ENCODE peak calls at places on chromosome 22, in four cellular contexts. L, C, U and S are unnamed samples.

GRCh38 chr22:46036558-46037408 is 59.8 kb upstream of the WNT7B start:
- DNase-seq in C (peak), U (no peak), L (peak), S (peak)

GRCh38 chr22:37892566-37893338 is 13.3 kb upstream of the MICALL1 start:
- DNase-seq in C (no peak), L (no peak), U (no peak), S (no peak)

GRCh38 chr22:50403701-50404101 is 60.6 kb downstream of the PPP6R2 start:
- DNase-seq in L (no peak), U (no peak), C (no peak), S (no peak)

GRCh38 chr22:26547426-26547825 is 35.2 kb upstream of the TFIP11 start:
- DNase-seq in U (no peak), C (no peak), L (no peak), S (no peak)

GRCh38 chr22:23128269-23129108 is 13.3 kb downstream of the RSPH14 start:
- DNase-seq in L (peak), U (no peak), C (peak), S (peak)

GRCh38 chr22:17486313-17486712 is 77.0 kb upstream of the SLC25A18 start:
- DNase-seq in U (no peak), L (peak), C (peak), S (no peak)

GRCh38 chr22:50665212-50665611 is 7.4 kb upstream of the SHANK3 start:
- DNase-seq in C (no peak), U (no peak), L (no peak), S (no peak)

GRCh38 chr22:35039625-35040024 is 26.3 kb upstream of the ISX start:
- DNase-seq in C (no peak), L (no peak), U (no peak), S (no peak)

GRCh38 chr22:20998411-20999336 is 3.2 kb downstream of the THAP7 start:
- DNase-seq in U (no peak), C (peak), L (no peak), S (no peak)

GRCh38 chr22:31104869-31105268 is 2.5 kb downstream of the SELENOM start:
- DNase-seq in L (no peak), C (no peak), U (no peak), S (peak)

GRCh38 chr22:46113910-46114517 is 36.3 kb upstream of the PPARA start:
- DNase-seq in L (no peak), U (no peak), C (no peak), S (no peak)

GRCh38 chr22:27192135-27192900 is 534.9 kb downstream of the MIAT start:
- DNase-seq in C (no peak), U (no peak), L (no peak), S (no peak)

GRCh38 chr22:37675930-37676571 is 615 bp downstream of the LGALS1 start:
- DNase-seq in C (peak), L (no peak), U (no peak), S (no peak)

GRCh38 chr22:35589071-35589735 is 27.9 kb downstream of the MB start:
- DNase-seq in U (no peak), C (peak), L (no peak), S (no peak)

GRCh38 chr22:44493206-44493605 is 4.8 kb downstream of the RTL6 start:
- DNase-seq in U (no peak), L (no peak), C (no peak), S (no peak)
- TF ChIP-seq CBFB in U (no peak), L (no peak), C (no peak), S (no peak)

DNA sequence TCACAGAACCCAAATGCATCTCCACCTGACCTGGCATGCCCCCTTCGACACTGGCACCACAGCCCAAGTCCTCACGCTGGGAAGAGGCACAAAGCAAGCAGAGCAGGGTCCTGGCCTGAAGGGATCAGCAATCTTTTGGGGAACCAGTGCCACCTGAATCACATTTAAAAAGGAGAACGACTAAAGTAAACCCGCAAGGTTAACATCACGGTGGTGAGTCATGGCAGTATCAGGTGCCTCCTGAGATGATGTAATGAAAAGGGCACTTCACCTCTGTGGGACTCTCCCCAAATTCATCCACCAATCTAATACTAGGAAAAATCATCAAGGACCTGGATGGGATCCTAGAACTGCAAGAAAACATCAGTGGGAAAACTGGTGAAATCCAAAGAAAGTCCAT is 44.9 kb downstream of the PACSIN2 start:
- DNase-seq in C (no peak), L (no peak), U (no peak), S (no peak)
- TF ChIP-seq CBFB in C (no peak), L (no peak), U (no peak), S (no peak)

GRCh38 chr22:29605236-29605850 is 1.9 kb downstream of the NF2 start:
- DNase-seq in C (no peak), L (no peak), U (no peak), S (no peak)
- TF ChIP-seq CBFB in C (no peak), L (no peak), U (no peak), S (no peak)

GRCh38 chr22:33467067-33467466 is 408.9 kb upstream of the SYN3 start:
- DNase-seq in L (no peak), C (no peak), U (no peak), S (no peak)

GRCh38 chr22:33470456-33470855 is 412.3 kb upstream of the SYN3 start:
- DNase-seq in C (no peak), U (peak), L (peak), S (no peak)

GRCh38 chr22:33465554-33465953 is 407.4 kb upstream of the SYN3 start:
- DNase-seq in L (no peak), U (no peak), C (no peak), S (no peak)

GRCh38 chr22:33464698-33465097 is 406.5 kb upstream of the SYN3 start:
- DNase-seq in U (no peak), L (no peak), C (no peak), S (no peak)

GRCh38 chr22:33467718-33468117 is 409.5 kb upstream of the SYN3 start:
- DNase-seq in C (no peak), L (no peak), U (no peak), S (no peak)
- TF ChIP-seq CBFB in C (no peak), L (no peak), U (no peak), S (no peak)

DNA sequence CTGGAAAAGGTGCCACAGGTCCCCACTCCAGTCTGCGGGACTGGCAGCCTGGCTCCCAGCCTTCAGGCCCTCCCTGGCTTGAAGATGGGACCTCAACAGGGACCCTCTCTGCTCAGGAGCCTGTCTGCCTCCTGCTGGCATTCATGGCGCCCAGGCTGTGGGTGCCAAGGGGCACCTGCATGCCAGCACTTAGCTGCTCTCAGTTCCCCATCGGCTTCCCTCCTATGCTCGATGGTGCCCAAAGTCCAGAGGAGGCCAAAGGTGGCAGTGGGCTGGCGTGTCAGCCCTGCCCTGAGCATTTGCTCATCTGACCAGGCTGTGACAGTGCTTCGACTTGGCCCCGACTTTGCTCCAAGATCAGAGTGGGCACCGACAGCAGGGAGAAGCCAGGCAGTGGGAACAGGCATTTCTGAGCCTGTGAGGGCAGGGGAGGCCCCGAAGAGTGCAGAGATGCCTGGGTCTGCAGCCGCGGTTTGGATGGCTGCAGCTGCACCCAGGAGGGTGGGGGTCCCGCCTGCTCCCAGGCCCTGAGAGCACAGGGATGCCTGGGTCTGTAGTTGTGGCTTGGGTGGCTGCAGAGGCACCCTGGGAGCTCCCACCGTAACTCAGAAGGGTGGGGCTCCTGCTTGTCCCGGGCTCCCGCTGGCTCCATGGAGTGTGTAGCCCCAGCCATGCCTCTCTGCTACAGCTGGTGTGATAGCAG is 463.6 kb downstream of the TBC1D22A start:
- DNase-seq in C (no peak), L (no peak), U (no peak), S (no peak)
- TF ChIP-seq CBFB in C (no peak), L (no peak), U (no peak), S (no peak)

GRCh38 chr22:24270556-24271405 is at the start of gene SPECC1L:
- DNase-seq in L (peak), C (peak), U (peak), S (peak)
- TF ChIP-seq CBFB in L (peak), C (no peak), U (no peak), S (peak)

GRCh38 chr22:29480512-29481264 is 670 bp downstream of the NEFH start:
- DNase-seq in U (peak), L (no peak), C (peak), S (peak)
- TF ChIP-seq CBFB in U (no peak), L (no peak), C (no peak), S (peak)

GRCh38 chr22:48084041-48084748 is 1321.7 kb downstream of the TBC1D22A start:
- DNase-seq in L (no peak), C (no peak), U (peak), S (no peak)
- TF ChIP-seq CBFB in L (no peak), C (no peak), U (peak), S (no peak)

GRCh38 chr22:19673660-19674059 is 40.6 kb upstream of the SEPTIN5 start:
- DNase-seq in C (no peak), U (no peak), L (no peak), S (no peak)
- TF ChIP-seq CBFB in C (no peak), U (no peak), L (no peak), S (no peak)